ENCODE peak calls at places on chromosomes 3 and 15, in seven cellular contexts. M, Z, I, O, R, L and P are unnamed samples.

GRCh38 chr3:11719406-11720219 is 75.9 kb upstream of the VGLL4 start:
- DNase-seq in M (peak; percentile 95), Z (peak; percentile 96), I (peak; percentile 80), O (no peak), R (peak; percentile 75), L (peak; percentile 96), P (peak; percentile 67)

GRCh38 chr3:117681619-117682018 is 972.0 kb downstream of the TUSC7 start:
- DNase-seq in M (no peak), Z (no peak), I (peak; percentile 92), O (no peak), R (no peak), L (no peak), P (no peak)

GRCh38 chr3:127597020-127597771 is 1.0 kb upstream of the MCM2 start:
- DNase-seq in M (no peak), Z (no peak), I (no peak), O (no peak), R (no peak), L (no peak), P (no peak)

GRCh38 chr3:27623085-27623753 is 98.9 kb downstream of the EOMES start:
- DNase-seq in M (no peak), Z (peak; percentile 19), I (peak; percentile 30), O (no peak), R (no peak), L (no peak), P (peak; percentile 34)

GRCh38 chr3:150158974-150159625 is 188.4 kb upstream of the PFN2 start:
- DNase-seq in M (no peak), Z (no peak), I (peak; percentile 65), O (no peak), R (peak; percentile 43), L (no peak), P (no peak)

GRCh38 chr15:77784361-77785292 is 151.9 kb upstream of the LINGO1 start:
- DNase-seq in M (no peak), Z (peak; percentile 21), I (peak; percentile 61), O (no peak), R (peak; percentile 60), L (no peak), P (no peak)

GRCh38 chr3:23865595-23866396 is 51.0 kb downstream of the NKIRAS1 start:
- DNase-seq in M (no peak), Z (peak; percentile 44), I (no peak), O (no peak), R (no peak), L (peak; percentile 76), P (no peak)

GRCh38 chr15:91787198-91787597 is 66.3 kb upstream of the SLCO3A1 start:
- DNase-seq in M (no peak), Z (no peak), I (no peak), O (no peak), R (no peak), L (no peak), P (no peak)

GRCh38 chr3:186471781-186472180 is 72.4 kb downstream of the CRYGS start:
- DNase-seq in M (no peak), Z (no peak), I (no peak), O (peak; percentile 52), R (no peak), L (no peak), P (no peak)

GRCh38 chr3:172096881-172097420 is 57.6 kb downstream of the FNDC3B start:
- DNase-seq in M (no peak), Z (peak; percentile 24), I (peak; percentile 82), O (no peak), R (peak; percentile 60), L (no peak), P (no peak)

GRCh38 chr3:130014526-130014925 is 40.0 kb downstream of the TRH start:
- DNase-seq in M (no peak), Z (no peak), I (peak; percentile 63), O (no peak), R (no peak), L (no peak), P (no peak)

GRCh38 chr3:35800960-35801459 is 161.7 kb downstream of the ARPP21 start:
- DNase-seq in M (no peak), Z (peak; percentile 69), I (no peak), O (no peak), R (no peak), L (no peak), P (no peak)

GRCh38 chr3:85141-85540 is 111.4 kb upstream of the CHL1 start:
- DNase-seq in M (no peak), Z (no peak), I (no peak), O (no peak), R (no peak), L (no peak), P (no peak)

GRCh38 chr3:177396707-177397106 is 199.4 kb upstream of the TBL1XR1 start:
- DNase-seq in M (no peak), Z (no peak), I (no peak), O (no peak), R (no peak), L (no peak), P (no peak)

GRCh38 chr3:33717616-33717865 is 513 bp downstream of the CLASP2 start:
- DNase-seq in M (peak; percentile 74), Z (peak; percentile 85), I (peak; percentile 83), O (no peak), R (peak; percentile 70), L (no peak), P (peak; percentile 65)

GRCh38 chr3:169389211-169389924 is 274.1 kb downstream of the MECOM start:
- DNase-seq in M (no peak), Z (peak; percentile 35), I (no peak), O (no peak), R (no peak), L (no peak), P (no peak)

GRCh38 chr3:4416961-4417360 is 50.1 kb downstream of the SUMF1 start:
- DNase-seq in M (peak; percentile 98), Z (no peak), I (peak; percentile 98), O (peak; percentile 87), R (peak; percentile 85), L (no peak), P (no peak)

GRCh38 chr15:100862162-100862561 is 17.5 kb upstream of the ALDH1A3 start:
- DNase-seq in M (peak; percentile 30), Z (no peak), I (no peak), O (no peak), R (no peak), L (no peak), P (no peak)

GRCh38 chr3:141412087-141412935 is 44.0 kb downstream of the ZBTB38 start:
- DNase-seq in M (no peak), Z (peak; percentile 70), I (peak; percentile 85), O (no peak), R (peak; percentile 82), L (no peak), P (no peak)
- H3K4me1 ChIP-seq in M (peaks cover 66% of the 10 kb centered on the region), Z (peaks cover 52% of the 10 kb centered on the region), I (peaks cover 86% of the 10 kb centered on the region), O (peaks cover 92% of the 10 kb centered on the region), R (peaks cover 41% of the 10 kb centered on the region), L (peaks cover 48% of the 10 kb centered on the region), P (peaks cover 95% of the 10 kb centered on the region)

GRCh38 chr3:154540950-154541604 is 111.1 kb upstream of the GPR149 start:
- DNase-seq in M (no peak), Z (no peak), I (peak; percentile 39), O (no peak), R (no peak), L (no peak), P (no peak)

DNA sequence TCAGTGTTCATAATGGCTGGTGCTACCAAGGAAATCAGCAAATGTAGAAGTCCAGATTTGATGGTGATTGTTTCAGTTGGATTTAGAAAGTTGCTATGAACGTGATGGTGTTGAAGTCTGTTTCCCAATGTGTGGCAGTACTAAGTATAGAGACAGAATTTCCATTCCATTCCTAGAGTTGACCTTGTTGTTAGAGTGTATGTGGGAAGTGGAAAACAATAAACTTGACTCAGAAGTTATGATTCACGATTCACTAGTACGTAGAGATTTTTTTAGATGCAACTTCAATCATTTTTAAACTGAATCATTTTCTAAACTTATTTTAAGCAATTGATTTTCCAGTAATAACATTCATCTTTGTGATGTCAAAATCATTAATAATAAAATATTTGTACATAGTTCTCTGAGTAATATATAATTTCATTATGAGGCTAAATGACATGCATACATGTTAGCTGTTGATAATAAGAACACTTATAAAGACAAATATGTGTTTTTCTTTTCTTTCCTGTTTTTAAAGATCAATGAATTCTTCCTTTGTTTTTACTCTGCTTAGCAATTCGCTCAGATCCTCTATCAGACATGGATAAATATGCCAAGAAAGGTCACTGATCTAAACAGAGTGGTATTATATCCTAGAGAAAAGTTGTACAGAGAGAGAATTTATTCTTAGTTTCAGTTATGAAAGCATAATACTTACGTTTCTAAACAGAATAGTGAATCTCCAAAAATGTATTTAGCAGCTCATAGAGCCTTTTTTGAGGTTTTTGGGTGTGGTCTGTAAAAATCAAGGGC is 108.8 kb upstream of the GPR149 start:
- DNase-seq in M (no peak), Z (no peak), I (peak; percentile 20), O (no peak), R (no peak), L (no peak), P (no peak)
- H3K27ac ChIP-seq in M (no peak overlapping the region), Z (no peak overlapping the region), I (no peak overlapping the region), O (no peak overlapping the region), R (no peak overlapping the region), L (no peak overlapping the region), P (no peak overlapping the region)

GRCh38 chr3:155745795-155746550 is 1.1 kb upstream of the PLCH1 start:
- DNase-seq in M (no peak), Z (peak; percentile 35), I (peak; percentile 65), O (no peak), R (peak; percentile 57), L (no peak), P (no peak)

GRCh38 chr3:155747867-155748266 is 3.0 kb upstream of the PLCH1 start:
- DNase-seq in M (no peak), Z (no peak), I (no peak), O (no peak), R (no peak), L (no peak), P (no peak)

GRCh38 chr3:155747286-155747685 is 2.4 kb upstream of the PLCH1 start:
- DNase-seq in M (no peak), Z (no peak), I (no peak), O (no peak), R (no peak), L (no peak), P (no peak)

GRCh38 chr3:155744626-155745324 is at the start of gene PLCH1:
- DNase-seq in M (no peak), Z (peak; percentile 81), I (peak; percentile 72), O (no peak), R (peak; percentile 90), L (peak; percentile 90), P (peak; percentile 56)

DNA sequence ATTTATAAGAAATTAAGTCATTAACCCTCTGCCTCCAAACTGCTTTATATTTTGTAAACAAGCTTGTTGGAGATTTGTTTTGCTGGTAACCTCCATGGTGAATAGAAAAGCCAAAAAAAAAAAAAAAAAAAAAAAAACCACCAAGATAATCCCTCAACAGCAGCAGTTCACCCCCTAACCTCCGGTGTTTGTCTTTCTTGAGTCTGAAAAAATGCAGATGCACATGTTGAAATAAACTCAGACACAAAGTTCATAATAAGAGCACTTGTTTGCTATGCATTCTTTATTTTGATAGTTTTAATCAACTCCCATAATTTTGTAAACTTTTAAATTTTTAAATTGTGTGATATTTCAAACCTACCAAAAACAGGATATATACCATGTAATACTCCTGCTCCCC is 1.8 kb upstream of the PLCH1 start:
- DNase-seq in M (no peak), Z (no peak), I (no peak), O (no peak), R (no peak), L (no peak), P (no peak)
- H3K4me3 ChIP-seq in M (no peak overlapping the region), Z (no peak overlapping the region), I (no peak overlapping the region), O (no peak overlapping the region), R (no peak overlapping the region), L (no peak overlapping the region), P (no peak overlapping the region)

DNA sequence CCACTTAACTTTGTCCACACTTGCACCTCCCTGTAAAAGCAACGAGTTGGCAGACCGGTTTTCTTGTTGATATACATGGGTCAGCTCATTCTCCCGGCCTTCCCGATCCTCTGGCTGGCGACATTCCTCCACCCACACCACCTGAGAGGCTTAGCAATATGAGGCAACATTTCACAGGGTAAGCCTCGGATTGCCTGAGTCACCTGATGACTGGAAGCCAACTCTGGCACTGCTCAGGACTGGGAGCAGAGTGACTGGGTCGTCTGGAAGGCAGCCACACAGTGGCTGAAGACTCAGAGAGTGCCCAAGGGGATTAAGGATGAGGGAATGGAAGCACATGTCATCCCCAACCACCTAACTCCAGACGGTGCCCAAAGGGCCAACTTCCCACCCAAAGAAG is 9.8 kb downstream of the HOMER2 start:
- DNase-seq in M (peak; percentile 97), Z (peak; percentile 28), I (peak; percentile 95), O (no peak), R (no peak), L (peak; percentile 89), P (no peak)
- H3K4me1 ChIP-seq in M (peaks cover 24% of the 10 kb centered on the region), Z (no peaks in the 10 kb centered on the region), I (peaks cover 23% of the 10 kb centered on the region), O (no peaks in the 10 kb centered on the region), R (no peaks in the 10 kb centered on the region), L (no peaks in the 10 kb centered on the region), P (peaks cover under 1% of the 10 kb centered on the region)